ENCODE peak calls at places on chromosome 22, in five cellular contexts. R is globus pallidus; U is stimulated activated CD4-positive, alpha-beta T cell treated with anti-CD3 and anti-CD28 coated beads, TNF-alpha, amount 100 ng/mL, for 24 hours; Q is Right ventricle myocardium superior; N is SK-N-SH. M is an unnamed sample.

GRCh38 chr22:22945195-22945594 is 57.6 kb downstream of the IGLL5 start:
- DNase-seq in U (no peak), R (no peak), N (no peak), Q (no peak), M (peak; percentile 7)

GRCh38 chr22:45504703-45505341 is 2.1 kb downstream of the FBLN1 start:
- DNase-seq in Q (peak; percentile 85), U (no peak), N (peak; percentile 74), R (no peak), M (peak; percentile 72)

GRCh38 chr22:22342697-22343602 is 98.4 kb downstream of the VPREB1 start:
- DNase-seq in N (peak; percentile 50), R (no peak), U (peak; percentile 67), Q (peak; percentile 57), M (peak; percentile 91)

GRCh38 chr22:48236261-48236660 is 1473.8 kb downstream of the TBC1D22A start:
- DNase-seq in U (no peak), N (no peak), R (no peak), Q (no peak), M (no peak)

GRCh38 chr22:39144101-39144815 is 8.2 kb downstream of the CBX7 start:
- DNase-seq in N (no peak), Q (no peak), U (peak; percentile 45), R (no peak), M (peak; percentile 82)

GRCh38 chr22:40541300-40541699 is 95.2 kb downstream of the MRTFA start:
- DNase-seq in Q (no peak), N (no peak), R (no peak), U (no peak), M (no peak)

GRCh38 chr22:21803859-21804258 is 63.6 kb downstream of the MAPK1 start:
- DNase-seq in Q (no peak), N (no peak), U (no peak), R (peak; percentile 75), M (no peak)

GRCh38 chr22:50294319-50294656 is 13.2 kb downstream of the PLXNB2 start:
- DNase-seq in R (no peak), U (no peak), Q (no peak), N (no peak), M (no peak)

GRCh38 chr22:41619979-41620645 is 731 bp downstream of the DESI1 start:
- DNase-seq in Q (peak; percentile 52), U (peak; percentile 44), R (peak; percentile 17), N (peak; percentile 38), M (peak; percentile 79)

GRCh38 chr22:36365020-36365411 is 22.8 kb downstream of the MYH9 start:
- DNase-seq in R (no peak), U (peak; percentile 90), Q (no peak), N (no peak), M (no peak)

GRCh38 chr22:35914665-35915476 is 113.8 kb downstream of the RBFOX2 start:
- DNase-seq in U (no peak), N (peak; percentile 62), Q (no peak), R (peak; percentile 95), M (peak; percentile 56)

GRCh38 chr22:27718186-27719032 is 83.1 kb downstream of the MN1 start:
- DNase-seq in Q (peak; percentile 80), N (peak; percentile 54), U (no peak), R (no peak), M (peak; percentile 60)

GRCh38 chr22:21632237-21632895 is at the start of gene CCDC116:
- DNase-seq in Q (peak; percentile 61), R (no peak), N (peak; percentile 63), U (peak; percentile 61), M (peak; percentile 90)

GRCh38 chr22:33539902-33540751 is 380.1 kb downstream of the LARGE1 start:
- DNase-seq in Q (peak; percentile 84), U (no peak), R (peak; percentile 59), N (no peak), M (no peak)

GRCh38 chr22:35102663-35103062 is 36.7 kb downstream of the ISX start:
- DNase-seq in R (no peak), Q (no peak), N (no peak), U (no peak), M (peak; percentile 52)

GRCh38 chr22:21443057-21443734 is 24.0 kb upstream of the TMEM191C start:
- DNase-seq in Q (peak; percentile 32), R (no peak), N (no peak), U (no peak), M (no peak)

GRCh38 chr22:40432167-40432566 is 61.8 kb downstream of the SGSM3 start:
- DNase-seq in R (no peak), Q (no peak), N (no peak), U (no peak), M (no peak)

GRCh38 chr22:17794726-17795125 is 20.5 kb upstream of the BID start:
- DNase-seq in Q (no peak), N (no peak), R (no peak), U (no peak), M (no peak)

GRCh38 chr22:24423519-24424000 is 3.8 kb upstream of the ADORA2A start:
- DNase-seq in U (peak; percentile 63), R (no peak), Q (peak; percentile 82), N (peak; percentile 96), M (peak; percentile 97)

GRCh38 chr22:47123006-47123826 is 360.8 kb downstream of the TBC1D22A start:
- DNase-seq in U (no peak), N (no peak), Q (peak; percentile 6), R (no peak), M (no peak)

GRCh38 chr22:48138855-48139254 is 1376.4 kb downstream of the TBC1D22A start:
- DNase-seq in N (no peak), U (no peak), Q (no peak), R (no peak), M (no peak)

GRCh38 chr22:20980523-20980922 is 1.6 kb upstream of the LZTR1 start:
- DNase-seq in R (no peak), N (no peak), Q (no peak), U (no peak), M (no peak)

GRCh38 chr22:50403701-50404101 is 60.6 kb downstream of the PPP6R2 start:
- DNase-seq in U (no peak), N (peak; percentile 77), Q (peak; percentile 84), R (peak; percentile 62), M (no peak)

GRCh38 chr22:47329727-47330653 is 567.5 kb downstream of the TBC1D22A start:
- DNase-seq in R (no peak), Q (no peak), N (no peak), U (no peak), M (no peak)

GRCh38 chr22:24427500-24428164 is at the start of gene ADORA2A:
- DNase-seq in Q (peak; percentile 70), R (no peak), N (peak; percentile 39), U (peak; percentile 85), M (peak; percentile 67)

GRCh38 chr22:44211946-44212930 is 31.5 kb downstream of the PARVG start:
- DNase-seq in Q (no peak), N (peak; percentile 25), R (no peak), U (no peak), M (peak; percentile 8)

GRCh38 chr22:39110631-39111561 is 13.9 kb downstream of the APOBEC3H start:
- DNase-seq in Q (no peak), U (no peak), R (no peak), N (peak; percentile 39), M (peak; percentile 21)

GRCh38 chr22:35462558-35463230 is 62.8 kb downstream of the MCM5 start:
- DNase-seq in N (no peak), Q (no peak), R (no peak), U (no peak), M (no peak)

GRCh38 chr22:17369553-17370035 is 334 bp downstream of the CECR2 start:
- DNase-seq in U (peak; percentile 14), N (peak; percentile 61), Q (peak; percentile 64), R (no peak), M (peak; percentile 80)

GRCh38 chr22:22916215-22916951 is 28.8 kb downstream of the IGLL5 start:
- DNase-seq in N (no peak), R (no peak), Q (no peak), U (no peak), M (peak; percentile 21)

GRCh38 chr22:46085831-46086576 is 64.3 kb upstream of the PPARA start:
- DNase-seq in U (no peak), N (no peak), R (no peak), Q (peak; percentile 87), M (no peak)

GRCh38 chr22:29751139-29751538 is 15.7 kb downstream of the ZMAT5 start:
- DNase-seq in R (no peak), U (no peak), N (no peak), Q (no peak), M (no peak)

GRCh38 chr22:41917906-41918791 is 3.3 kb upstream of the SHISA8 start:
- DNase-seq in N (no peak), U (no peak), R (no peak), Q (peak; percentile 78), M (peak; percentile 57)

GRCh38 chr22:50460942-50461341 is 13.9 kb downstream of the SBF1 start:
- DNase-seq in Q (no peak), R (no peak), N (no peak), U (no peak), M (no peak)

GRCh38 chr22:45344339-45344738 is 34.6 kb downstream of the FAM118A start:
- DNase-seq in U (no peak), Q (no peak), R (no peak), N (no peak), M (peak; percentile 64)